ENCODE peak calls at places on chromosomes 13 and 19, in ten cellular contexts. One of them, this sample, is unnamed.
A peak's percentile ranks its signal among the peaks of the same experiment; 100 is the strongest.

GRCh38 chr13:39607876-39608275 is 4.9 kb upstream of the LHFPL6 start:
- DNase-seq in type B pancreatic cell: no peak
- DNase-seq in T-helper 9 cell: no peak
- DNase-seq in HTR-8/SVneo: no peak
- DNase-seq in hippocampal formation: no peak
- DNase-seq in mammary epithelial cell: no peak
- DNase-seq in kidney glomerular epithelial cell: no peak
- DNase-seq in activated naive CD4-positive, alpha-beta T cell treated with anti-CD3 and anti-CD28 coated beads, Interleukin-2, amount 10 ng/mL, durations not matched to agents 7 days and 5 days: no peak
- DNase-seq in AG09319: no peak
- DNase-seq in fibroblast of lung: no peak
- DNase-seq in this sample: no peak

GRCh38 chr13:53254495-53254894 is 225.9 kb downstream of the OLFM4 start:
- DNase-seq in HTR-8/SVneo: no peak
- DNase-seq in fibroblast of lung: no peak
- DNase-seq in T-helper 9 cell: no peak
- DNase-seq in hippocampal formation: no peak
- DNase-seq in mammary epithelial cell: no peak
- DNase-seq in AG09319: no peak
- DNase-seq in kidney glomerular epithelial cell: no peak
- DNase-seq in type B pancreatic cell: no peak
- DNase-seq in activated naive CD4-positive, alpha-beta T cell treated with anti-CD3 and anti-CD28 coated beads, Interleukin-2, amount 10 ng/mL, durations not matched to agents 7 days and 5 days: peak; percentile 24
- DNase-seq in this sample: no peak

GRCh38 chr19:16168465-16169081 is 4.8 kb downstream of the CIB3 start:
- DNase-seq in kidney glomerular epithelial cell: no peak
- DNase-seq in HTR-8/SVneo: no peak
- DNase-seq in type B pancreatic cell: no peak
- DNase-seq in mammary epithelial cell: peak; percentile 24
- DNase-seq in T-helper 9 cell: no peak
- DNase-seq in activated naive CD4-positive, alpha-beta T cell treated with anti-CD3 and anti-CD28 coated beads, Interleukin-2, amount 10 ng/mL, durations not matched to agents 7 days and 5 days: no peak
- DNase-seq in AG09319: no peak
- DNase-seq in fibroblast of lung: peak; percentile 28
- DNase-seq in hippocampal formation: no peak
- DNase-seq in this sample: no peak

GRCh38 chr13:22793598-22794134 is 387.1 kb upstream of the SGCG start:
- DNase-seq in mammary epithelial cell: no peak
- DNase-seq in HTR-8/SVneo: no peak
- DNase-seq in kidney glomerular epithelial cell: no peak
- DNase-seq in AG09319: no peak
- DNase-seq in fibroblast of lung: peak; percentile 15
- DNase-seq in type B pancreatic cell: no peak
- DNase-seq in hippocampal formation: no peak
- DNase-seq in T-helper 9 cell: no peak
- DNase-seq in activated naive CD4-positive, alpha-beta T cell treated with anti-CD3 and anti-CD28 coated beads, Interleukin-2, amount 10 ng/mL, durations not matched to agents 7 days and 5 days: no peak
- DNase-seq in this sample: no peak

GRCh38 chr19:38073806-38074685 is 150.0 kb downstream of the DPF1 start:
- DNase-seq in kidney glomerular epithelial cell: no peak
- DNase-seq in activated naive CD4-positive, alpha-beta T cell treated with anti-CD3 and anti-CD28 coated beads, Interleukin-2, amount 10 ng/mL, durations not matched to agents 7 days and 5 days: no peak
- DNase-seq in hippocampal formation: no peak
- DNase-seq in type B pancreatic cell: no peak
- DNase-seq in AG09319: no peak
- DNase-seq in HTR-8/SVneo: no peak
- DNase-seq in mammary epithelial cell: no peak
- DNase-seq in fibroblast of lung: no peak
- DNase-seq in T-helper 9 cell: no peak
- DNase-seq in this sample: no peak

GRCh38 chr19:10517760-10518443 is 655 bp upstream of the S1PR5 start:
- DNase-seq in fibroblast of lung: no peak
- DNase-seq in AG09319: no peak
- DNase-seq in HTR-8/SVneo: peak; percentile 87
- DNase-seq in T-helper 9 cell: no peak
- DNase-seq in activated naive CD4-positive, alpha-beta T cell treated with anti-CD3 and anti-CD28 coated beads, Interleukin-2, amount 10 ng/mL, durations not matched to agents 7 days and 5 days: peak; percentile 28
- DNase-seq in kidney glomerular epithelial cell: no peak
- DNase-seq in mammary epithelial cell: no peak
- DNase-seq in type B pancreatic cell: no peak
- DNase-seq in hippocampal formation: no peak
- DNase-seq in this sample: no peak

GRCh38 chr13:106882222-106882621 is 314.3 kb upstream of the ARGLU1 start:
- DNase-seq in hippocampal formation: no peak
- DNase-seq in type B pancreatic cell: no peak
- DNase-seq in fibroblast of lung: no peak
- DNase-seq in kidney glomerular epithelial cell: no peak
- DNase-seq in AG09319: no peak
- DNase-seq in activated naive CD4-positive, alpha-beta T cell treated with anti-CD3 and anti-CD28 coated beads, Interleukin-2, amount 10 ng/mL, durations not matched to agents 7 days and 5 days: no peak
- DNase-seq in T-helper 9 cell: no peak
- DNase-seq in HTR-8/SVneo: no peak
- DNase-seq in mammary epithelial cell: no peak
- DNase-seq in this sample: no peak

GRCh38 chr13:108968566-108968965 is 339.2 kb downstream of the MYO16 start:
- DNase-seq in hippocampal formation: no peak
- DNase-seq in AG09319: no peak
- DNase-seq in type B pancreatic cell: no peak
- DNase-seq in activated naive CD4-positive, alpha-beta T cell treated with anti-CD3 and anti-CD28 coated beads, Interleukin-2, amount 10 ng/mL, durations not matched to agents 7 days and 5 days: no peak
- DNase-seq in mammary epithelial cell: no peak
- DNase-seq in fibroblast of lung: peak; percentile 34
- DNase-seq in kidney glomerular epithelial cell: no peak
- DNase-seq in HTR-8/SVneo: no peak
- DNase-seq in T-helper 9 cell: no peak
- DNase-seq in this sample: no peak

GRCh38 chr19:53808710-53809125 is 15.4 kb downstream of the NLRP12 start:
- DNase-seq in type B pancreatic cell: no peak
- DNase-seq in T-helper 9 cell: no peak
- DNase-seq in mammary epithelial cell: peak; percentile 29
- DNase-seq in fibroblast of lung: peak; percentile 39
- DNase-seq in AG09319: peak; percentile 29
- DNase-seq in HTR-8/SVneo: peak; percentile 53
- DNase-seq in activated naive CD4-positive, alpha-beta T cell treated with anti-CD3 and anti-CD28 coated beads, Interleukin-2, amount 10 ng/mL, durations not matched to agents 7 days and 5 days: no peak
- DNase-seq in hippocampal formation: peak; percentile 32
- DNase-seq in kidney glomerular epithelial cell: no peak
- DNase-seq in this sample: no peak

GRCh38 chr13:73596382-73596781 is 537.6 kb downstream of the KLF5 start:
- DNase-seq in kidney glomerular epithelial cell: no peak
- DNase-seq in T-helper 9 cell: no peak
- DNase-seq in fibroblast of lung: no peak
- DNase-seq in activated naive CD4-positive, alpha-beta T cell treated with anti-CD3 and anti-CD28 coated beads, Interleukin-2, amount 10 ng/mL, durations not matched to agents 7 days and 5 days: no peak
- DNase-seq in HTR-8/SVneo: no peak
- DNase-seq in hippocampal formation: no peak
- DNase-seq in type B pancreatic cell: no peak
- DNase-seq in AG09319: no peak
- DNase-seq in mammary epithelial cell: no peak
- DNase-seq in this sample: no peak

GRCh38 chr19:18479964-18480723 is 41.7 kb downstream of the ELL start:
- DNase-seq in kidney glomerular epithelial cell: no peak
- DNase-seq in T-helper 9 cell: no peak
- DNase-seq in mammary epithelial cell: no peak
- DNase-seq in activated naive CD4-positive, alpha-beta T cell treated with anti-CD3 and anti-CD28 coated beads, Interleukin-2, amount 10 ng/mL, durations not matched to agents 7 days and 5 days: no peak
- DNase-seq in type B pancreatic cell: no peak
- DNase-seq in HTR-8/SVneo: no peak
- DNase-seq in hippocampal formation: no peak
- DNase-seq in fibroblast of lung: peak; percentile 66
- DNase-seq in AG09319: peak; percentile 41
- DNase-seq in this sample: peak; percentile 92

GRCh38 chr13:26708007-26708297 is 52.6 kb downstream of the GPR12 start:
- DNase-seq in hippocampal formation: no peak
- DNase-seq in mammary epithelial cell: no peak
- DNase-seq in activated naive CD4-positive, alpha-beta T cell treated with anti-CD3 and anti-CD28 coated beads, Interleukin-2, amount 10 ng/mL, durations not matched to agents 7 days and 5 days: no peak
- DNase-seq in type B pancreatic cell: no peak
- DNase-seq in T-helper 9 cell: no peak
- DNase-seq in AG09319: no peak
- DNase-seq in fibroblast of lung: no peak
- DNase-seq in kidney glomerular epithelial cell: no peak
- DNase-seq in HTR-8/SVneo: no peak
- DNase-seq in this sample: no peak

GRCh38 chr13:43369319-43369718 is 345.9 kb downstream of the DNAJC15 start:
- DNase-seq in kidney glomerular epithelial cell: no peak
- DNase-seq in fibroblast of lung: no peak
- DNase-seq in type B pancreatic cell: no peak
- DNase-seq in HTR-8/SVneo: no peak
- DNase-seq in mammary epithelial cell: no peak
- DNase-seq in AG09319: no peak
- DNase-seq in hippocampal formation: no peak
- DNase-seq in activated naive CD4-positive, alpha-beta T cell treated with anti-CD3 and anti-CD28 coated beads, Interleukin-2, amount 10 ng/mL, durations not matched to agents 7 days and 5 days: no peak
- DNase-seq in T-helper 9 cell: no peak
- DNase-seq in this sample: no peak

GRCh38 chr19:30253581-30253996 is 118.6 kb upstream of the ZNF536 start:
- DNase-seq in kidney glomerular epithelial cell: peak; percentile 43
- DNase-seq in activated naive CD4-positive, alpha-beta T cell treated with anti-CD3 and anti-CD28 coated beads, Interleukin-2, amount 10 ng/mL, durations not matched to agents 7 days and 5 days: no peak
- DNase-seq in hippocampal formation: no peak
- DNase-seq in AG09319: no peak
- DNase-seq in type B pancreatic cell: no peak
- DNase-seq in fibroblast of lung: no peak
- DNase-seq in mammary epithelial cell: no peak
- DNase-seq in T-helper 9 cell: no peak
- DNase-seq in HTR-8/SVneo: no peak
- DNase-seq in this sample: peak; percentile 64

GRCh38 chr13:31046711-31047279 is 114.3 kb downstream of the TEX26 start:
- DNase-seq in fibroblast of lung: peak; percentile 53
- DNase-seq in T-helper 9 cell: no peak
- DNase-seq in hippocampal formation: peak; percentile 27
- DNase-seq in HTR-8/SVneo: no peak
- DNase-seq in AG09319: no peak
- DNase-seq in type B pancreatic cell: no peak
- DNase-seq in activated naive CD4-positive, alpha-beta T cell treated with anti-CD3 and anti-CD28 coated beads, Interleukin-2, amount 10 ng/mL, durations not matched to agents 7 days and 5 days: no peak
- DNase-seq in mammary epithelial cell: no peak
- DNase-seq in kidney glomerular epithelial cell: no peak
- DNase-seq in this sample: no peak

GRCh38 chr19:57348136-57348535 is 2.9 kb upstream of the ZNF304 start:
- DNase-seq in type B pancreatic cell: no peak
- DNase-seq in hippocampal formation: no peak
- DNase-seq in fibroblast of lung: peak; percentile 47
- DNase-seq in T-helper 9 cell: no peak
- DNase-seq in mammary epithelial cell: peak; percentile 14
- DNase-seq in HTR-8/SVneo: no peak
- DNase-seq in AG09319: no peak
- DNase-seq in kidney glomerular epithelial cell: no peak
- DNase-seq in activated naive CD4-positive, alpha-beta T cell treated with anti-CD3 and anti-CD28 coated beads, Interleukin-2, amount 10 ng/mL, durations not matched to agents 7 days and 5 days: no peak
- DNase-seq in this sample: no peak

GRCh38 chr19:18388328-18389094 is 2.6 kb downstream of the GDF15 start:
- DNase-seq in AG09319: no peak
- DNase-seq in HTR-8/SVneo: peak; percentile 86
- DNase-seq in mammary epithelial cell: peak; percentile 43
- DNase-seq in T-helper 9 cell: peak; percentile 72
- DNase-seq in kidney glomerular epithelial cell: peak; percentile 35
- DNase-seq in fibroblast of lung: peak; percentile 50
- DNase-seq in activated naive CD4-positive, alpha-beta T cell treated with anti-CD3 and anti-CD28 coated beads, Interleukin-2, amount 10 ng/mL, durations not matched to agents 7 days and 5 days: peak; percentile 83
- DNase-seq in type B pancreatic cell: peak; percentile 89
- DNase-seq in hippocampal formation: peak; percentile 2
- DNase-seq in this sample: peak; percentile 92

GRCh38 chr13:46296920-46297319 is 85.2 kb downstream of the LRRC63 start:
- DNase-seq in T-helper 9 cell: no peak
- DNase-seq in mammary epithelial cell: peak; percentile 65
- DNase-seq in type B pancreatic cell: no peak
- DNase-seq in kidney glomerular epithelial cell: no peak
- DNase-seq in HTR-8/SVneo: peak; percentile 5
- DNase-seq in fibroblast of lung: peak; percentile 89
- DNase-seq in AG09319: peak; percentile 84
- DNase-seq in hippocampal formation: no peak
- DNase-seq in activated naive CD4-positive, alpha-beta T cell treated with anti-CD3 and anti-CD28 coated beads, Interleukin-2, amount 10 ng/mL, durations not matched to agents 7 days and 5 days: no peak
- DNase-seq in this sample: no peak